ENCODE peak calls at places on chromosomes 16 and 17, in five cellular contexts. N is H9, I is neuronal stem cell, E is H1, K is mesenchymal stem cell. C is an unnamed sample.

GRCh38 chr16:53803998-53804397 is 100.0 kb downstream of the FTO start:
- DNase-seq in N (no peak), I (no peak), E (no peak), K (no peak), C (peak)

GRCh38 chr17:59329558-59330313 is 1.7 kb upstream of the YPEL2 start:
- DNase-seq in N (peak), I (peak), E (peak), K (peak), C (peak)

GRCh38 chr17:41678907-41679739 is 9.6 kb upstream of the EIF1 start:
- DNase-seq in N (no peak), I (no peak), E (no peak), K (peak), C (no peak)

GRCh38 chr16:64738321-64738960 is 383.4 kb downstream of the CDH11 start:
- DNase-seq in N (no peak), I (no peak), E (no peak), K (peak), C (peak)

GRCh38 chr17:10186771-10187425 is 11.5 kb downstream of the GAS7 start:
- DNase-seq in N (no peak), I (no peak), E (no peak), K (no peak), C (no peak)

GRCh38 chr17:2855063-2855600 is 58.9 kb downstream of the RAP1GAP2 start:
- DNase-seq in N (no peak), I (no peak), E (no peak), K (no peak), C (no peak)

GRCh38 chr17:21240375-21241055 is 12.7 kb downstream of the NATD1 start:
- DNase-seq in N (no peak), I (no peak), E (no peak), K (no peak), C (no peak)

GRCh38 chr17:30292490-30292858 is 730 bp upstream of the BLMH start:
- DNase-seq in N (no peak), I (no peak), E (no peak), K (no peak), C (no peak)

GRCh38 chr17:82237083-82237745 is 8.4 kb downstream of the SLC16A3 start:
- DNase-seq in N (peak), I (no peak), E (no peak), K (no peak), C (peak)

GRCh38 chr17:74303300-74303699 is 22.7 kb upstream of the KIF19 start:
- DNase-seq in N (no peak), I (no peak), E (no peak), K (no peak), C (no peak)

GRCh38 chr17:61454095-61454931 is 2.1 kb downstream of the TBX4 start:
- DNase-seq in N (peak), I (no peak), E (no peak), K (peak), C (no peak)

GRCh38 chr16:35724551-35724950 is 2265.1 kb downstream of the TP53TG3F start:
- DNase-seq in N (no peak), I (no peak), E (no peak), K (no peak), C (no peak)

GRCh38 chr17:13016881-13017622 is 775 bp downstream of the ELAC2 start:
- DNase-seq in N (peak), I (no peak), E (no peak), K (peak), C (no peak)

GRCh38 chr16:1508494-1509167 is 15.5 kb downstream of the TELO2 start:
- DNase-seq in N (no peak), I (no peak), E (no peak), K (no peak), C (no peak)
- H2BK12ac ChIP-seq in N (no peak), I (no peak), E (no peak), K (no peak), C (no peak)

GRCh38 chr17:17751996-17752821 is 71.0 kb downstream of the RAI1 start:
- DNase-seq in N (peak), I (peak), E (peak), K (peak), C (peak)
- H2AFZ ChIP-seq in N (no peak), I (peak), E (no peak), K (no peak), C (peak)

DNA sequence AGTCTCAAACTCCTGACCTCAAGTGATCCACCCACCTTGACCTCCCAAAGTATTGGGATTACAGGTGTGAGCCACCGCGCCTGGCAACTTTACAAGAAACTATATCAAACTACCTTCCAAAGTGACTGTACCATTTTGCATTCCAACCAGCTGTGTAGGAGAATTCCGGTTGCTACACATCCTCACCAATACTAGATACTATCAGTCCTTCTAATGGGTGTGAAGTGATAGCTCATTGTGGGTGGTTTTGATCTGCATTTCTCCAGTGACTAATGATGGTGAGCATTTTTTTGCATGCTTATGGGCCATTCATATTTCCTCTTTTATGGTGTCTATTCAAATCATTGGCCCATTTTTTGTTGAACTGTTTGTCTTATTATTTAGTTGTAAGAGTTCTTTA is 37.7 kb downstream of the SCNN1B start:
- DNase-seq in N (no peak), I (no peak), E (no peak), K (no peak), C (peak)
- H3K4ac ChIP-seq in N (no peak), I (no peak), E (no peak), K (no peak), C (no peak)

GRCh38 chr17:67980456-67980855 is 15.8 kb downstream of the C17orf58 start:
- DNase-seq in N (no peak), I (no peak), E (no peak), K (no peak), C (no peak)

GRCh38 chr17:67982034-67982640 is 14.1 kb downstream of the C17orf58 start:
- DNase-seq in N (no peak), I (no peak), E (no peak), K (peak), C (no peak)

GRCh38 chr17:67983289-67983688 is 13.0 kb downstream of the C17orf58 start:
- DNase-seq in N (no peak), I (no peak), E (no peak), K (no peak), C (no peak)

GRCh38 chr17:67982686-67983085 is 13.6 kb downstream of the C17orf58 start:
- DNase-seq in N (no peak), I (no peak), E (no peak), K (no peak), C (no peak)
- H2BK12ac ChIP-seq in N (no peak), I (no peak), E (no peak), K (no peak), C (no peak)

C was measured in trophoblast cell.